ENCODE peak calls at places on chromosomes 7 and 10, in six cellular contexts. S is HCT116, Y is heart right ventricle, Q is cardiac muscle cell, F is PC-3, Z is tibial artery. T is an unnamed sample.

GRCh38 chr10:35552622-35553342 is 52.4 kb upstream of the GJD4 start:
- DNase-seq in F (peak; percentile 76), Q (no peak), Z (no peak), Y (no peak), S (no peak), T (no peak)

GRCh38 chr7:27185708-27186449 is 847 bp upstream of the HOXA11 start:
- DNase-seq in Z (peak; percentile 17), Y (no peak), F (no peak), Q (no peak), S (no peak), T (no peak)

GRCh38 chr10:15518256-15518655 is 147.2 kb upstream of the FAM171A1 start:
- DNase-seq in Z (no peak), Y (no peak), F (peak; percentile 79), S (no peak), Q (no peak), T (no peak)

GRCh38 chr10:12588091-12588850 is 238.9 kb downstream of the CAMK1D start:
- DNase-seq in F (peak; percentile 63), S (no peak), Q (no peak), Z (no peak), Y (no peak), T (no peak)

GRCh38 chr10:44848211-44848610 is 62.9 kb upstream of the TMEM72 start:
- DNase-seq in S (no peak), Y (no peak), Q (no peak), Z (no peak), F (no peak), T (no peak)

GRCh38 chr10:4692206-4692605 is 133.8 kb upstream of the AKR1E2 start:
- DNase-seq in Y (no peak), Q (no peak), S (no peak), F (peak; percentile 59), Z (no peak), T (no peak)

GRCh38 chr10:121741246-121741645 is 143.0 kb upstream of the FGFR2 start:
- DNase-seq in S (no peak), Q (no peak), F (no peak), Y (no peak), Z (no peak), T (no peak)

GRCh38 chr10:12534824-12535223 is 185.5 kb downstream of the CAMK1D start:
- DNase-seq in Z (no peak), F (peak; percentile 43), S (no peak), Y (no peak), Q (no peak), T (no peak)

GRCh38 chr7:155344270-155344617 is 46.6 kb downstream of the INSIG1 start:
- DNase-seq in Q (no peak), Y (no peak), S (no peak), Z (no peak), F (no peak), T (no peak)

GRCh38 chr10:91745086-91745831 is 53.0 kb upstream of the TNKS2 start:
- DNase-seq in Y (no peak), F (peak; percentile 73), Z (no peak), Q (peak; percentile 52), S (peak; percentile 67), T (no peak)

GRCh38 chr10:52129410-52130178 is 184.5 kb upstream of the DKK1 start:
- DNase-seq in F (no peak), Z (no peak), Q (no peak), Y (no peak), S (no peak), T (no peak)

GRCh38 chr7:131238260-131238940 is 89.3 kb upstream of the MKLN1 start:
- DNase-seq in S (no peak), F (peak; percentile 58), Y (no peak), Z (no peak), Q (no peak), T (no peak)

GRCh38 chr10:83539528-83540308 is 599.6 kb upstream of the GHITM start:
- DNase-seq in S (no peak), Y (peak; percentile 69), Z (no peak), Q (no peak), F (no peak), T (no peak)

GRCh38 chr10:20853276-20853675 is 43.8 kb downstream of the NEBL start:
- DNase-seq in Z (no peak), Q (no peak), F (no peak), S (no peak), Y (no peak), T (no peak)

GRCh38 chr10:35011771-35012191 is 78.4 kb downstream of the CUL2 start:
- DNase-seq in Y (no peak), F (peak; percentile 97), Z (no peak), S (no peak), Q (no peak), T (peak; percentile 31)

GRCh38 chr7:95960706-95961244 is 188.4 kb downstream of the DYNC1I1 start:
- DNase-seq in F (no peak), Q (no peak), Y (no peak), Z (no peak), S (no peak), T (no peak)

GRCh38 chr7:84674236-84674913 is 479.8 kb upstream of the SEMA3A start:
- DNase-seq in Q (no peak), S (no peak), F (no peak), Y (no peak), Z (no peak), T (no peak)

GRCh38 chr10:60048146-60048545 is 141.8 kb upstream of the CCDC6 start:
- DNase-seq in S (peak; percentile 18), Q (peak; percentile 66), Y (no peak), F (peak; percentile 87), Z (no peak), T (no peak)

GRCh38 chr7:50676754-50677153 is 105.9 kb downstream of the GRB10 start:
- DNase-seq in F (no peak), Z (no peak), Y (no peak), Q (no peak), S (no peak), T (no peak)

GRCh38 chr7:130415019-130415418 is 25.8 kb downstream of the CEP41 start:
- DNase-seq in F (no peak), S (no peak), Z (no peak), Q (no peak), Y (no peak), T (no peak)

GRCh38 chr7:131106681-131107342 is 220.9 kb upstream of the MKLN1 start:
- DNase-seq in Z (peak; percentile 70), F (peak; percentile 44), Y (peak; percentile 52), S (no peak), Q (peak; percentile 45), T (peak; percentile 40)

GRCh38 chr7:82549616-82550285 is 106.2 kb upstream of the CACNA2D1 start:
- DNase-seq in Y (no peak), S (no peak), Z (no peak), Q (no peak), F (no peak), T (no peak)

GRCh38 chr7:147911224-147911623 is 679.3 kb upstream of the C7orf33 start:
- DNase-seq in Y (no peak), S (no peak), Q (peak; percentile 39), Z (no peak), F (no peak), T (no peak)

GRCh38 chr10:26840938-26841732 is 19.6 kb downstream of the ABI1 start:
- DNase-seq in Q (no peak), F (no peak), Z (no peak), S (no peak), Y (no peak), T (no peak)

GRCh38 chr10:117550599-117551321 is 8.2 kb downstream of the EMX2 start:
- DNase-seq in Z (no peak), S (no peak), F (no peak), Q (no peak), Y (no peak), T (no peak)

GRCh38 chr7:5699951-5700384 is 81.5 kb downstream of the RNF216 start:
- DNase-seq in Y (no peak), Q (no peak), F (no peak), S (no peak), Z (no peak), T (peak; percentile 28)

GRCh38 chr7:92836489-92837213 is at the start of gene CDK6:
- DNase-seq in Z (peak; percentile 57), F (peak; percentile 62), Q (peak; percentile 88), S (no peak), Y (peak; percentile 71), T (peak; percentile 55)

GRCh38 chr7:86372262-86372661 is 271.4 kb upstream of the GRM3 start:
- DNase-seq in F (no peak), Y (no peak), Z (no peak), Q (no peak), S (no peak), T (no peak)

GRCh38 chr7:151408839-151409554 is 841 bp downstream of the WDR86 start:
- DNase-seq in F (no peak), S (no peak), Y (no peak), Z (no peak), Q (peak; percentile 55), T (peak; percentile 27)
- TF ChIP-seq CTCF in F (no peak), S (no peak), Y (no peak), Z (no peak), Q (no peak), T (no peak)

GRCh38 chr7:112517487-112517886 is 36.7 kb downstream of the LSMEM1 start:
- DNase-seq in S (no peak), Z (no peak), F (no peak), Y (no peak), Q (no peak), T (no peak)
- H3K27me3 ChIP-seq in S (no peaks in the 10 kb centered on the region), Z (no peaks in the 10 kb centered on the region), F (peaks cover 55% of the 10 kb centered on the region), Y (no peaks in the 10 kb centered on the region), Q (no peaks in the 10 kb centered on the region), T (peaks cover 8% of the 10 kb centered on the region)

DNA sequence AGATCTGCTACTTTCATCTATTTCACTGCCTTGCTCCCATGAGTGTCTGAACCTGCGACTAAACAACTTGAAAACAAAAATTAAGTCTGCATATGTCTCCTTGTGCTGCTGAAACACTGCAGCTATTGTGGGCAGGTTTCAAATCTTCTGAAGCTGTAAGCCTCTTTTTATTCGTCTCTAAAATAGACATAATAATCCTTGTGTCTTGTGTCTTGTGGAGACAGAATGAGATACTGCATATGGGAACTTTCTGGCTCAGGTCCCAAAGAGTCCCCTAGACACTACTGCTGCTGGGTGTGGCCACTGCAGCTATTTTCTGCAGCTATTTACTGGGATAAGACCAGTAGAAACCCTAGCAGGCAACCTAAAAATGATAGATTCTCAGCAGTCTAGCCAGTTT is 252.0 kb downstream of the ELMO1 start:
- DNase-seq in Y (no peak), Q (no peak), S (no peak), Z (no peak), F (no peak), T (no peak)
- H3K27ac ChIP-seq in Y (no peak overlapping the region), Q (no peak overlapping the region), S (no peak overlapping the region), Z (no peak overlapping the region), F (no peak overlapping the region), T (no peak overlapping the region)

DNA sequence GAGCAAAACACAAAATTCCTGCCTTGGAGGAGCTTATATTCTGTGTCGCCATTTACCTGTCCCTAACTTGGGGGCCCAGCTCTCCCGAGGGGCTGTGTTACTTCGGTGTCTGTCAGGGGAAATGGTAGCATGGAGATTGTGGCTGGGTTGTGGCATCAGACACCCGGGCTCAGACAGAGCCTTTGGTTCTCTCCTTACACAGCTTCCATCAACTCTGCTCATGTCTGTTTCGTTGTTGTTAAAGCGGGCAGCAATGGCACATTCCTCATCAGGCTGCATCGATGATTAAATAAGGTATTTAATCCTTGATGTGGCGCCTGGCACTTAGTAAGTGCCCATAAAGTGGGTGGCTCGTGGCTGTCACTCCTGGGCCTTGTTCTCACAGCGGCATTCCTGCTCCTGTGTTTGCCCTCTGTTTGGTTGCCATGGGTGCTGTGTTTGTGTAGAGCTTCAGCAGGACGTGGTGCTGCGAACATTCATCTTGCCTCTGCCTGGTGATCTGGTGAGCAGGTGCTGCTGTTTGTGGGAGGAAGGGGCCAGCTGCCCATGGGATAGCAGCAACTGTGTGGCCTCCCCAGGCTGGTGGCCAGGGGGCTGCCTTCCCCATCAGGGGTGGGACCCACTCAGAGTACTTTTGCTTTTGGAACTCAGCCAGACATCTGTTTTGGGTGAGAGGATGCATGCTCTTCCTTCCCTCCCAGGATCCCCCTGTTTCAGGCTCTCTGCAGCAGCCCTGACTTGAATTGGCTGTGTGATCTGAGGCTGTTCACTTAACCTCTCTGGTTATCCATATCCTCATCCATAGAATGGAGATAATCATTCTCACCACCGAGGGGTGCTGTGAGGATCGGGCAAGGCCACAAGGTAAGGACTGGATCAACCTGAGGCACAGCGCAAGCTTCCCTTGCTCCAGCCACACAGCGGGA is 207.2 kb upstream of the SVIL start:
- DNase-seq in S (no peak), F (peak; percentile 37), Q (peak; percentile 48), Z (peak; percentile 49), Y (peak; percentile 57), T (no peak)
- TF ChIP-seq CTCF in S (no peak), F (no peak), Q (no peak), Z (no peak), Y (no peak), T (no peak)